ENCODE peak calls at places on chromosomes 1 and 21, in four cellular contexts. V is GM10248, D is T-cell, Z is Right ventricle myocardium superior. J is an unnamed sample.
A peak's percentile ranks its signal among the peaks of the same experiment; 100 is the strongest.

GRCh38 chr1:98090351-98090750 is 169.5 kb upstream of the DPYD start:
- DNase-seq in D (no peak), V (no peak), Z (no peak), J (no peak)

GRCh38 chr1:111221633-111222286 is 5.8 kb upstream of the CHI3L2 start:
- DNase-seq in D (peak; percentile 65), Z (no peak), V (peak; percentile 69), J (peak; percentile 22)

GRCh38 chr21:46168659-46169386 is 13.4 kb upstream of the FTCD start:
- DNase-seq in V (no peak), D (no peak), Z (peak; percentile 1), J (no peak)

GRCh38 chr1:84434081-84434755 is 35.9 kb downstream of the DNASE2B start:
- DNase-seq in D (no peak), V (no peak), Z (no peak), J (no peak)

GRCh38 chr1:61951731-61952585 is 209.7 kb downstream of the PATJ start:
- DNase-seq in D (no peak), V (no peak), Z (no peak), J (no peak)

GRCh38 chr1:169456029-169456428 is 28.8 kb upstream of the CCDC181 start:
- DNase-seq in V (no peak), D (no peak), Z (no peak), J (no peak)

GRCh38 chr21:41941941-41942340 is 11.9 kb downstream of the C2CD2 start:
- DNase-seq in V (no peak), D (no peak), Z (no peak), J (no peak)

GRCh38 chr1:19644761-19645543 is 841 bp downstream of the NBL1 start:
- DNase-seq in D (peak; percentile 48), V (peak; percentile 61), Z (no peak), J (no peak)

GRCh38 chr1:119112791-119113190 is 27.7 kb downstream of the WARS2 start:
- DNase-seq in Z (no peak), V (no peak), D (no peak), J (no peak)

GRCh38 chr1:109151146-109151545 is 37.2 kb downstream of the ELAPOR1 start:
- DNase-seq in D (no peak), V (no peak), Z (peak; percentile 57), J (no peak)

GRCh38 chr1:90706437-90707362 is 10.4 kb downstream of the BARHL2 start:
- DNase-seq in D (no peak), V (no peak), Z (no peak), J (no peak)

GRCh38 chr1:29550119-29550841 is 314.0 kb downstream of the PTPRU start:
- DNase-seq in D (no peak), Z (no peak), V (no peak), J (no peak)

GRCh38 chr1:25932321-25932720 is 26.1 kb upstream of the STMN1 start:
- DNase-seq in D (no peak), V (no peak), Z (no peak), J (no peak)

GRCh38 chr1:89659322-89660061 is 26.6 kb downstream of the LRRC8C start:
- DNase-seq in Z (no peak), D (peak; percentile 15), V (no peak), J (no peak)

GRCh38 chr1:168601051-168601450 is 24.6 kb downstream of the XCL1 start:
- DNase-seq in V (no peak), Z (no peak), D (no peak), J (no peak)

GRCh38 chr1:229253170-229253974 is 17.5 kb upstream of the RAB4A start:
- DNase-seq in V (no peak), D (no peak), Z (no peak), J (no peak)

GRCh38 chr1:20063861-20064292 is 6.1 kb upstream of the PLA2G5 start:
- DNase-seq in Z (no peak), V (no peak), D (no peak), J (no peak)

GRCh38 chr1:56200446-56200845 is 378.9 kb downstream of the PLPP3 start:
- DNase-seq in Z (peak; percentile 31), D (no peak), V (no peak), J (no peak)

GRCh38 chr1:25065246-25066238 is 135.5 kb upstream of the RUNX3 start:
- DNase-seq in V (no peak), Z (no peak), D (peak; percentile 69), J (no peak)

GRCh38 chr1:21264913-21265312 is 25.4 kb downstream of the ECE1 start:
- DNase-seq in V (no peak), Z (no peak), D (no peak), J (no peak)

GRCh38 chr1:46479744-46480350 is 9.8 kb upstream of the DMBX1 start:
- DNase-seq in D (no peak), V (no peak), Z (no peak), J (no peak)

GRCh38 chr1:158154501-158154900 is 26.2 kb upstream of the CD1D start:
- DNase-seq in D (no peak), Z (no peak), V (no peak), J (no peak)

GRCh38 chr1:174999926-175000696 is at the start of gene CACYBP:
- DNase-seq in V (no peak), D (peak; percentile 19), Z (no peak), J (no peak)

GRCh38 chr1:203307690-203308126 is 2.4 kb downstream of the BTG2 start:
- DNase-seq in Z (no peak), V (no peak), D (no peak), J (no peak)

GRCh38 chr1:245879091-245879490 is 628.0 kb downstream of the SMYD3 start:
- DNase-seq in D (no peak), Z (no peak), V (no peak), J (no peak)

GRCh38 chr1:63915121-63915520 is 141.3 kb downstream of the ROR1 start:
- DNase-seq in Z (no peak), V (peak; percentile 25), D (no peak), J (no peak)

GRCh38 chr1:160078392-160079195 is 2.7 kb upstream of the KCNJ9 start:
- DNase-seq in Z (no peak), D (peak; percentile 46), V (peak; percentile 71), J (no peak)

GRCh38 chr1:156376146-156376545 is 7.1 kb downstream of the RHBG start:
- DNase-seq in D (no peak), V (no peak), Z (no peak), J (no peak)

GRCh38 chr1:205286335-205286950 is 35.1 kb downstream of the NUAK2 start:
- DNase-seq in V (peak; percentile 70), Z (no peak), D (peak; percentile 45), J (peak; percentile 78)

GRCh38 chr21:36665806-36666205 is 33.1 kb upstream of the SIM2 start:
- DNase-seq in Z (no peak), V (no peak), D (no peak), J (no peak)

GRCh38 chr1:28028873-28029654 is 59.3 kb downstream of the EYA3 start:
- DNase-seq in V (no peak), D (no peak), Z (no peak), J (no peak)

J was measured in effector memory CD4-positive, alpha-beta T cell.